ENCODE peak calls at places on chromosomes 11 and 22, in seven cellular contexts. O is Right ventricle myocardium superior; B is HT-29; U is effector memory CD4-positive, alpha-beta T cell; L is activated CD4-positive, alpha-beta T cell treated with anti-CD3 and anti-CD28 coated beads, Interleukin-2, amount 50 U/mL, for 48 hours; S is NCI-H1092 treated with DMSO at 0.1 percent for 48 hours; J is activated T-helper 1 cell treated with anti-CD3 and anti-CD28 coated beads, Interleukin-2, amount 50 U/mL, for 16 hours. P is an unnamed sample.

GRCh38 chr22:45962431-45962712 is 14.6 kb downstream of the WNT7B start:
- DNase-seq in O (no peak), B (no peak), U (no peak), L (no peak), S (no peak), J (no peak), P (no peak)

GRCh38 chr22:21707677-21708076 is 27.9 kb downstream of the YPEL1 start:
- DNase-seq in O (no peak), B (no peak), U (no peak), L (no peak), S (peak), J (no peak), P (no peak)

GRCh38 chr22:37805878-37806277 is 1.9 kb upstream of the GCAT start:
- DNase-seq in O (no peak), B (no peak), U (no peak), L (no peak), S (no peak), J (no peak), P (no peak)

GRCh38 chr11:46237248-46238077 is 40.0 kb upstream of the CREB3L1 start:
- DNase-seq in O (peak), B (peak), U (no peak), L (peak), S (no peak), J (no peak), P (peak)

GRCh38 chr11:47797633-47798032 is 30.5 kb upstream of the FNBP4 start:
- DNase-seq in O (no peak), B (no peak), U (no peak), L (peak), S (no peak), J (no peak), P (no peak)

GRCh38 chr11:43942651-43943356 is 367 bp downstream of the C11orf96 start:
- DNase-seq in O (peak), B (no peak), U (no peak), L (peak), S (peak), J (no peak), P (peak)

GRCh38 chr11:56932572-56933235 is 56.0 kb upstream of the OR5AK2 start:
- DNase-seq in O (no peak), B (peak), U (no peak), L (no peak), S (no peak), J (no peak), P (no peak)

GRCh38 chr22:29733362-29734322 is 13.8 kb downstream of the CABP7 start:
- DNase-seq in O (peak), B (peak), U (no peak), L (no peak), S (peak), J (no peak), P (no peak)

GRCh38 chr11:69791266-69791665 is 16.1 kb upstream of the FGF4 start:
- DNase-seq in O (no peak), B (no peak), U (no peak), L (no peak), S (no peak), J (no peak), P (no peak)

GRCh38 chr11:60762851-60763691 is 6.4 kb downstream of the MS4A15 start:
- DNase-seq in O (no peak), B (peak), U (no peak), L (no peak), S (peak), J (no peak), P (no peak)

GRCh38 chr11:127651175-127651887 is 650.8 kb upstream of the KIRREL3 start:
- DNase-seq in O (no peak), B (peak), U (no peak), L (no peak), S (no peak), J (no peak), P (no peak)

GRCh38 chr11:93005239-93005638 is 35.8 kb downstream of the MTNR1B start:
- DNase-seq in O (no peak), B (no peak), U (no peak), L (no peak), S (peak), J (no peak), P (no peak)

GRCh38 chr22:37492428-37493344 is 6.5 kb upstream of the MFNG start:
- DNase-seq in O (no peak), B (peak), U (peak), L (peak), S (no peak), J (no peak), P (peak)

GRCh38 chr11:71432761-71433647 is 15.2 kb downstream of the DHCR7 start:
- DNase-seq in O (peak), B (no peak), U (no peak), L (no peak), S (no peak), J (no peak), P (no peak)

GRCh38 chr11:122690292-122690691 is 34.8 kb downstream of the UBASH3B start:
- DNase-seq in O (no peak), B (no peak), U (no peak), L (no peak), S (no peak), J (no peak), P (no peak)

GRCh38 chr11:93080146-93080759 is 110.8 kb downstream of the MTNR1B start:
- DNase-seq in O (no peak), B (peak), U (no peak), L (no peak), S (no peak), J (no peak), P (no peak)

GRCh38 chr11:35373284-35373933 is 45.9 kb downstream of the SLC1A2 start:
- DNase-seq in O (no peak), B (peak), U (no peak), L (no peak), S (no peak), J (no peak), P (no peak)